ENCODE peak calls at places on chromosomes 6 and 20, in ten cellular contexts. N is heart left ventricle; U is cardiac muscle cell; M is Panc1; K is CD4-positive, alpha-beta T cell; O is left lung; X is H1; R is endothelial cell; F is keratinocyte; T is AG04450. B is an unnamed sample.

GRCh38 chr6:9116026-9116425 is 680.7 kb upstream of the SLC35B3 start:
- DNase-seq in N (no peak), U (no peak), M (no peak), K (no peak), O (no peak), X (no peak), R (no peak), F (no peak), T (peak; percentile 34), B (no peak)

GRCh38 chr20:62558779-62559178 is 83.0 kb upstream of the GATA5 start:
- DNase-seq in N (peak; percentile 87), U (peak; percentile 70), M (no peak), K (no peak), O (no peak), X (no peak), R (no peak), F (no peak), T (no peak), B (peak; percentile 43)

GRCh38 chr20:59015812-59016711 is 3.2 kb upstream of the TUBB1 start:
- DNase-seq in N (no peak), U (peak; percentile 64), M (no peak), K (no peak), O (no peak), X (peak; percentile 37), R (no peak), F (no peak), T (no peak), B (no peak)

GRCh38 chr20:49508435-49509199 is 26.1 kb upstream of the KCNB1 start:
- DNase-seq in N (no peak), U (peak; percentile 60), M (no peak), K (no peak), O (no peak), X (no peak), R (no peak), F (no peak), T (no peak), B (peak; percentile 28)

GRCh38 chr6:11231564-11232176 is 798 bp downstream of the NEDD9 start:
- DNase-seq in N (no peak), U (peak; percentile 76), M (no peak), K (no peak), O (no peak), X (no peak), R (no peak), F (no peak), T (no peak), B (no peak)

GRCh38 chr20:56215115-56215514 is 33.4 kb upstream of the MC3R start:
- DNase-seq in N (no peak), U (no peak), M (no peak), K (no peak), O (no peak), X (no peak), R (no peak), F (no peak), T (no peak), B (no peak)

GRCh38 chr20:50520222-50520877 is 10.2 kb downstream of the PTPN1 start:
- DNase-seq in N (no peak), U (no peak), M (no peak), K (no peak), O (no peak), X (no peak), R (no peak), F (no peak), T (no peak), B (no peak)

GRCh38 chr6:38131527-38131965 is 312.0 kb downstream of the ZFAND3 start:
- DNase-seq in N (no peak), U (no peak), M (no peak), K (no peak), O (no peak), X (no peak), R (no peak), F (no peak), T (peak; percentile 91), B (no peak)

GRCh38 chr6:84504025-84504424 is 260.4 kb downstream of the TBX18 start:
- DNase-seq in N (no peak), U (no peak), M (no peak), K (no peak), O (no peak), X (no peak), R (no peak), F (no peak), T (no peak), B (no peak)

GRCh38 chr20:58753267-58753928 is 60.8 kb downstream of the NPEPL1 start:
- DNase-seq in N (no peak), U (peak; percentile 2), M (no peak), K (no peak), O (no peak), X (peak; percentile 59), R (no peak), F (no peak), T (no peak), B (peak; percentile 26)

GRCh38 chr6:168104636-168105035 is 25.6 kb upstream of the FRMD1 start:
- DNase-seq in N (no peak), U (no peak), M (no peak), K (no peak), O (no peak), X (no peak), R (no peak), F (no peak), T (no peak), B (no peak)

GRCh38 chr6:41098366-41098765 is 25.6 kb downstream of the NFYA start:
- DNase-seq in N (no peak), U (no peak), M (no peak), K (no peak), O (no peak), X (no peak), R (no peak), F (no peak), T (no peak), B (no peak)

GRCh38 chr6:148438593-148438992 is 96.0 kb downstream of the SASH1 start:
- DNase-seq in N (no peak), U (no peak), M (no peak), K (no peak), O (no peak), X (peak; percentile 2), R (no peak), F (no peak), T (no peak), B (no peak)
- TF ChIP-seq CTCF in N (no peak), U (no peak), M (no peak), K (no peak), O (no peak), X (no peak), R (no peak), F (no peak), T (no peak), B (no peak)

GRCh38 chr6:143294265-143294664 is 156.2 kb downstream of the ADAT2 start:
- DNase-seq in N (no peak), U (no peak), M (no peak), K (no peak), O (no peak), X (no peak), R (no peak), F (no peak), T (no peak), B (no peak)

GRCh38 chr6:143301204-143301603 is 149.3 kb downstream of the ADAT2 start:
- DNase-seq in N (no peak), U (no peak), M (no peak), K (no peak), O (no peak), X (no peak), R (no peak), F (no peak), T (no peak), B (no peak)

GRCh38 chr6:143295904-143296303 is 154.6 kb downstream of the ADAT2 start:
- DNase-seq in N (no peak), U (no peak), M (no peak), K (no peak), O (no peak), X (no peak), R (no peak), F (no peak), T (no peak), B (no peak)

GRCh38 chr6:143293526-143293925 is 157.0 kb downstream of the ADAT2 start:
- DNase-seq in N (no peak), U (no peak), M (no peak), K (no peak), O (no peak), X (no peak), R (no peak), F (no peak), T (no peak), B (no peak)

DNA sequence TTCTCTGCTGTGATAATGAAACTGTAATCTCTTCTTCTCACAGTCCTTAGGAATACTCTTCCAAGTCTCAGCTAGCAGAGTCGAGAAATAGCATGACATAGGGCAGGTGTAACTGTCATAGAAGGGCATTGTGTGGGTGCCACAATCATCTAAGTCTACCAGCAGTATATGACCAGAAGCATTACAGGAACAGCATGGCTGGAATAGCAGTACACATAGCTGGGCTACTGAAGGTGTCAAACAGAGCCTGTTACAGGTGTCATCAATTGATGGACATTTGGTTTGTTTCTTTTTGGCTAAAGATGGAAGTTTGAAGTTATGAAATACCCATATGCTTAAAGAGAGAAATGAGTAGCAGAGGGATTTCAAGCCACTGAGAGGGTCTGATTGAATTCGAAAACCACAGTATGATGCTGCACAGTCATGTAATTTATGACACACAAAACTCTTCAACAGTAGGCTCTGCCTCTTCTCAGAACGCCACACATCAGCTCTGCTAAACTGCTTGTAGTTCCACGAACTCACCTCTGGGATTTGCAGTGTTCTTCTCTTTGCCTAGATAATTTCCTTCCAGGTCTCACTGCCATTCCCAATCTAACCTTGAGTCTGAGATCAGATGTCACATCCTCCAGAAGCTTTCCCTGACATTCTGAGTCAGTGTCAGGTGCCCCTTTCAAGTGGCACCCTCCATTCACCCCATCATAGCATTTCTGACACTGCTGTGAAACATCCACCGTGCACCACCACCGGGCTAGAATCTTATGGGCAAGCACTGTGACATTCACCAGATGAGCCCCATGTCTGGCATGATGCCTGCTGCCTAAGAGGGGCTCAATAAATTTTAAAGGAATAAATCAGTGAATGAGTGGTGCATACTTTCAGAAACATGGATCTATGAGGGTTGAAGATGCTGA is 151.0 kb downstream of the ADAT2 start:
- DNase-seq in N (no peak), U (no peak), M (no peak), K (no peak), O (no peak), X (no peak), R (no peak), F (no peak), T (no peak), B (no peak)
- TF ChIP-seq CTCF in N (no peak), U (no peak), M (no peak), K (no peak), O (no peak), X (peak; percentile 17), R (no peak), F (no peak), T (no peak), B (no peak)

GRCh38 chr20:40442181-40442963 is 246.7 kb downstream of the MAFB start:
- DNase-seq in N (no peak), U (peak; percentile 14), M (no peak), K (no peak), O (no peak), X (no peak), R (no peak), F (no peak), T (no peak), B (no peak)
- TF ChIP-seq CTCF in N (no peak), U (peak; percentile 14), M (no peak), K (no peak), O (no peak), X (peak; percentile 41), R (peak; percentile 38), F (no peak), T (no peak), B (peak; percentile 32)

DNA sequence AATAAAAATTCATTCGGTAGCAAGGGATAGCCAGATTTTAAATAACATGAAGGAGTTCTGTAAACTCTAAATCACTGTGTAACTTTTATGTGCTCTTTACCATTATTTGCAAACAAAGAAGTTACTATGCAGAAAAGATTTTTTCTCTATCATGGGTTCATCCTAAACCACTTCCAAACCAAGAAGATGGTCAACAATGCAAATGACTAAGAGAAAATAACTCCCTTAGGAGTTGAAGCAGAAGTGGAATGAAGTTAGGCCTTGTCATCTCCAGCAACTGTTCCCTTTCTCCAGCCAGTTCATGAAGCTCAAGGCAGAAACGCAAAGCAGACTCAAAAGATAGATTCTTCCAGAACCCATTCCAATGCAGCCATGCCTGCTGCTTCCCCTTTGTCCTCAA is 66.0 kb downstream of the MBOAT1 start:
- DNase-seq in N (no peak), U (no peak), M (no peak), K (no peak), O (no peak), X (no peak), R (no peak), F (no peak), T (no peak), B (no peak)
- TF ChIP-seq CTCF in N (no peak), U (no peak), M (no peak), K (no peak), O (no peak), X (no peak), R (no peak), F (no peak), T (no peak), B (no peak)